ENCODE peak calls at places on chromosomes 13 and 19, in ten cellular contexts. I is KBM-7; K is left lung; B is activated effector memory CD4-positive, alpha-beta T cell treated with Interleukin-2 at 50 U/mL for 16 hours; M is CD4-positive, alpha-beta T cell; S is nephron progenitor cell; F is activated CD4-positive, alpha-beta T cell treated with anti-CD3 and anti-CD28 coated beads for 24 hours; H is fibroblast of the conjunctiva; T is IMR-90; E is memory B cell. D is an unnamed sample.

GRCh38 chr19:16290692-16291091 is 33.9 kb upstream of the KLF2 start:
- DNase-seq in M (no peak), F (no peak), H (no peak), B (no peak), K (no peak), T (no peak), I (no peak), E (no peak), S (no peak), D (no peak)

GRCh38 chr19:30665449-30665848 is 293.3 kb downstream of the ZNF536 start:
- DNase-seq in E (no peak), S (no peak), B (no peak), T (no peak), I (no peak), H (no peak), M (no peak), F (no peak), K (no peak), D (no peak)

GRCh38 chr19:34288381-34288780 is 34.0 kb downstream of the GARRE1 start:
- DNase-seq in E (no peak), B (no peak), M (no peak), H (no peak), K (no peak), S (no peak), T (no peak), F (no peak), I (no peak), D (no peak)

GRCh38 chr19:35791814-35792279 is 16.5 kb downstream of the ARHGAP33 start:
- DNase-seq in H (no peak), I (no peak), B (no peak), E (no peak), M (no peak), K (no peak), F (no peak), T (no peak), S (no peak), D (no peak)

GRCh38 chr19:43620061-43621001 is 902 bp upstream of the ZNF428 start:
- DNase-seq in B (peak), E (no peak), T (no peak), F (peak), H (no peak), K (peak), M (peak), S (peak), I (no peak), D (no peak)

GRCh38 chr13:84430015-84430414 is 547.7 kb upstream of the SLITRK1 start:
- DNase-seq in H (no peak), B (no peak), M (no peak), I (no peak), S (no peak), K (no peak), T (peak), E (no peak), F (no peak), D (no peak)

GRCh38 chr13:93932901-93933300 is 546.6 kb downstream of the DCT start:
- DNase-seq in I (no peak), B (no peak), T (no peak), F (no peak), K (no peak), H (no peak), M (no peak), S (no peak), E (no peak), D (no peak)

GRCh38 chr19:3670796-3671679 is 29.2 kb downstream of the PIP5K1C start:
- DNase-seq in M (no peak), T (peak), E (no peak), K (peak), S (no peak), H (peak), F (no peak), B (no peak), I (no peak), D (no peak)

GRCh38 chr13:109389456-109389855 is 396.9 kb downstream of the IRS2 start:
- DNase-seq in T (peak), K (no peak), H (no peak), I (no peak), M (no peak), B (no peak), S (no peak), E (no peak), F (no peak), D (no peak)

GRCh38 chr19:8397291-8397690 is 7.1 kb downstream of the RAB11B start:
- DNase-seq in S (no peak), B (no peak), K (no peak), E (no peak), I (no peak), H (no peak), T (no peak), M (no peak), F (no peak), D (peak)